ENCODE peak calls at places on chromosomes 7 and 10, in six cellular contexts. H, F, W, B, X and M are unnamed samples.

GRCh38 chr7:71601840-71602239 is 469.9 kb downstream of the GALNT17 start:
- DNase-seq in H (no peak), F (no peak), W (no peak), B (no peak), X (no peak), M (no peak)

GRCh38 chr7:135204271-135204872 is 7.0 kb downstream of the WDR91 start:
- DNase-seq in H (no peak), F (no peak), W (no peak), B (peak; percentile 91), X (no peak), M (no peak)

GRCh38 chr7:131327626-131328386 is at the start of gene MKLN1:
- DNase-seq in H (peak; percentile 95), F (peak; percentile 83), W (peak; percentile 16), B (peak; percentile 92), X (peak; percentile 79), M (peak; percentile 62)

GRCh38 chr7:145681646-145682045 is 435.0 kb upstream of the CNTNAP2 start:
- DNase-seq in H (no peak), F (no peak), W (no peak), B (no peak), X (no peak), M (no peak)

GRCh38 chr7:2309889-2310331 is 4.3 kb downstream of the SNX8 start:
- DNase-seq in H (no peak), F (peak; percentile 58), W (no peak), B (peak; percentile 85), X (no peak), M (no peak)

GRCh38 chr7:5694221-5694754 is 87.2 kb downstream of the RNF216 start:
- DNase-seq in H (no peak), F (no peak), W (no peak), B (peak; percentile 94), X (no peak), M (no peak)

GRCh38 chr7:42432644-42433043 is 195.6 kb upstream of the GLI3 start:
- DNase-seq in H (no peak), F (no peak), W (no peak), B (no peak), X (no peak), M (no peak)

GRCh38 chr7:156493942-156494341 is 146.6 kb upstream of the RNF32 start:
- DNase-seq in H (no peak), F (no peak), W (no peak), B (peak; percentile 13), X (no peak), M (no peak)

GRCh38 chr7:14936530-14936929 is 34.0 kb upstream of the DGKB start:
- DNase-seq in H (no peak), F (no peak), W (no peak), B (peak; percentile 59), X (no peak), M (no peak)

GRCh38 chr10:21336476-21337170 is 188.9 kb downstream of the SKIDA1 start:
- DNase-seq in H (no peak), F (no peak), W (no peak), B (peak; percentile 93), X (no peak), M (no peak)

GRCh38 chr10:45437587-45438456 is 63.8 kb downstream of the ALOX5 start:
- DNase-seq in H (no peak), F (no peak), W (no peak), B (no peak), X (no peak), M (no peak)

GRCh38 chr10:88314362-88314761 is 268.8 kb downstream of the RNLS start:
- DNase-seq in H (no peak), F (no peak), W (no peak), B (no peak), X (no peak), M (no peak)

GRCh38 chr7:100372256-100372655 is 1.0 kb upstream of the PILRA start:
- DNase-seq in H (peak; percentile 66), F (no peak), W (no peak), B (no peak), X (no peak), M (no peak)

GRCh38 chr7:97872025-97872669 is at the start of gene ASNS:
- DNase-seq in H (peak; percentile 96), F (peak; percentile 74), W (peak; percentile 21), B (peak; percentile 96), X (peak; percentile 71), M (peak; percentile 79)

GRCh38 chr7:99170730-99171074 is 26.8 kb upstream of the SMURF1 start:
- DNase-seq in H (no peak), F (peak; percentile 59), W (no peak), B (no peak), X (no peak), M (no peak)

GRCh38 chr10:114532226-114532625 is 125.8 kb downstream of the ABLIM1 start:
- DNase-seq in H (no peak), F (no peak), W (no peak), B (no peak), X (no peak), M (no peak)

GRCh38 chr7:112422842-112423496 is 27.3 kb upstream of the IFRD1 start:
- DNase-seq in H (peak; percentile 59), F (peak; percentile 18), W (no peak), B (peak; percentile 93), X (no peak), M (no peak)